ENCODE peak calls at places on chromosomes 1 and 21, in five cellular contexts. K is progenitor cell of endocrine pancreas, U is A549, S is amygdala, X is T follicular helper cell. E is an unnamed sample.

GRCh38 chr1:83505148-83505547 is 493.8 kb downstream of the TTLL7 start:
- DNase-seq in U (no peak), X (no peak), S (no peak), K (no peak), E (no peak)

GRCh38 chr1:52552505-52553371 is at the start of gene TUT4:
- DNase-seq in K (peak; percentile 80), S (peak; percentile 41), X (peak; percentile 58), U (peak; percentile 83), E (peak; percentile 80)

GRCh38 chr21:32102426-32102825 is 176.4 kb downstream of the MIS18A start:
- DNase-seq in S (no peak), K (no peak), U (no peak), X (no peak), E (no peak)

GRCh38 chr1:93605812-93606512 is 75.7 kb downstream of the BCAR3 start:
- DNase-seq in X (no peak), K (no peak), S (no peak), U (peak; percentile 67), E (no peak)

GRCh38 chr1:53336146-53336545 is 8.3 kb upstream of the LRP8 start:
- DNase-seq in K (no peak), X (no peak), U (no peak), S (no peak), E (no peak)

GRCh38 chr1:230270185-230270939 is 155.8 kb downstream of the PGBD5 start:
- DNase-seq in U (no peak), S (no peak), X (no peak), K (no peak), E (no peak)

GRCh38 chr1:117592155-117592554 is 13.7 kb upstream of the TENT5C start:
- DNase-seq in X (no peak), S (no peak), K (no peak), U (no peak), E (no peak)

GRCh38 chr1:94265931-94266330 is 28.5 kb upstream of the ARHGAP29 start:
- DNase-seq in U (no peak), S (no peak), X (no peak), K (no peak), E (no peak)

GRCh38 chr1:51575406-51576084 is 41.3 kb upstream of the OSBPL9 start:
- DNase-seq in K (no peak), X (no peak), S (no peak), U (no peak), E (peak; percentile 58)

GRCh38 chr21:44850208-44850800 is 23.2 kb downstream of the PTTG1IP start:
- DNase-seq in K (no peak), X (no peak), U (no peak), S (no peak), E (no peak)

GRCh38 chr21:15159382-15160020 is 94.7 kb upstream of the NRIP1 start:
- DNase-seq in U (no peak), S (no peak), X (no peak), K (no peak), E (no peak)

GRCh38 chr21:42081138-42081537 is 10.0 kb downstream of the UMODL1 start:
- DNase-seq in K (no peak), X (no peak), U (no peak), S (no peak), E (no peak)

GRCh38 chr1:96741335-96741734 is 19.8 kb downstream of the PTBP2 start:
- DNase-seq in X (no peak), K (no peak), S (no peak), U (no peak), E (no peak)

GRCh38 chr21:42375966-42376337 is 9.6 kb upstream of the TFF1 start:
- DNase-seq in S (no peak), X (no peak), U (no peak), K (no peak), E (no peak)

GRCh38 chr1:39178541-39179431 is 25.7 kb upstream of the MACF1 start:
- DNase-seq in U (peak; percentile 89), K (no peak), X (no peak), S (no peak), E (peak; percentile 54)

GRCh38 chr21:35321322-35322200 is 272.5 kb upstream of the RUNX1 start:
- DNase-seq in S (no peak), X (no peak), U (no peak), K (no peak), E (no peak)

GRCh38 chr1:16212251-16212961 is at the start of gene ARHGEF19:
- DNase-seq in K (peak; percentile 72), U (no peak), X (no peak), S (no peak), E (no peak)

GRCh38 chr1:197807739-197808453 is 32.6 kb upstream of the DENND1B start:
- DNase-seq in K (no peak), U (no peak), S (no peak), X (no peak), E (no peak)

GRCh38 chr21:27700974-27701614 is 734.2 kb upstream of the ADAMTS5 start:
- DNase-seq in K (peak; percentile 69), U (peak; percentile 55), S (no peak), X (peak; percentile 22), E (peak; percentile 70)

GRCh38 chr1:109643385-109644230 is 12.3 kb upstream of the GSTM4 start:
- DNase-seq in K (peak; percentile 88), S (no peak), X (peak; percentile 75), U (peak; percentile 75), E (peak; percentile 40)

GRCh38 chr1:6601865-6602668 is 602 bp downstream of the KLHL21 start:
- DNase-seq in X (no peak), S (no peak), K (peak; percentile 37), U (no peak), E (no peak)

GRCh38 chr1:180231506-180232420 is 1.7 kb downstream of the LHX4 start:
- DNase-seq in U (peak; percentile 90), S (no peak), K (no peak), X (no peak), E (peak; percentile 24)

GRCh38 chr1:151458936-151459330 is 361 bp downstream of the POGZ start:
- DNase-seq in S (no peak), X (peak; percentile 35), K (peak; percentile 43), U (peak; percentile 91), E (peak; percentile 47)

GRCh38 chr1:8423702-8424538 is 106.0 kb downstream of the SLC45A1 start:
- DNase-seq in S (no peak), K (peak; percentile 59), U (peak; percentile 57), X (peak; percentile 17), E (peak; percentile 41)

GRCh38 chr1:175314300-175314699 is 121.7 kb upstream of the KIAA0040 start:
- DNase-seq in S (no peak), U (no peak), X (no peak), K (no peak), E (no peak)

GRCh38 chr21:45308211-45309068 is 20.7 kb upstream of the POFUT2 start:
- DNase-seq in X (no peak), U (no peak), K (no peak), S (no peak), E (peak; percentile 40)

GRCh38 chr1:229114781-229115417 is 156.0 kb upstream of the RAB4A start:
- DNase-seq in K (no peak), S (no peak), X (no peak), U (no peak), E (no peak)

GRCh38 chr1:59229138-59229537 is 67.8 kb upstream of the FGGY start:
- DNase-seq in S (no peak), U (no peak), X (no peak), K (no peak), E (no peak)

GRCh38 chr1:182163821-182164223 is 102.3 kb upstream of the ZNF648 start:
- DNase-seq in U (no peak), X (no peak), K (no peak), S (no peak), E (no peak)

GRCh38 chr1:48571303-48571987 is 99.4 kb upstream of the SPATA6 start:
- DNase-seq in X (no peak), K (no peak), U (no peak), S (no peak), E (no peak)

GRCh38 chr1:7991504-7992440 is 30.3 kb downstream of the PARK7 start:
- DNase-seq in U (no peak), K (no peak), X (no peak), S (no peak), E (no peak)

GRCh38 chr1:201649776-201650607 is 111.1 kb downstream of the NAV1 start:
- DNase-seq in X (no peak), K (peak; percentile 52), U (peak; percentile 42), S (peak; percentile 35), E (no peak)

E was measured in T1000.